ENCODE peak calls at places on chromosomes 12 and 14, in five cellular contexts. N is stimulated activated effector memory CD8-positive, alpha-beta T cell treated with anti-CD3 and anti-CD28 coated beads, Interleukin-12 subunit alpha, Interleukin-12 subunit beta, amount 100 ng/mL, for 72 hours; M is LoVo; J is activated CD4-positive, alpha-beta T cell treated with anti-CD3 and anti-CD28 coated beads, Interleukin-2, amount 10 ng/mL, durations not matched to agents 7 days and 5 days; I is NB4. K is an unnamed sample.

GRCh38 chr12:90026516-90026915 is 317.9 kb upstream of the ATP2B1 start:
- DNase-seq in N (no peak), M (no peak), J (no peak), I (no peak), K (no peak)

GRCh38 chr12:75974323-75975273 is 57.0 kb downstream of the PHLDA1 start:
- DNase-seq in N (no peak), M (no peak), J (no peak), I (peak), K (no peak)

GRCh38 chr14:96164861-96165490 is 39.7 kb upstream of the BDKRB2 start:
- DNase-seq in N (no peak), M (no peak), J (no peak), I (no peak), K (no peak)

GRCh38 chr14:104436047-104436531 is 143.5 kb upstream of the C14orf180 start:
- DNase-seq in N (no peak), M (no peak), J (no peak), I (no peak), K (no peak)

GRCh38 chr12:119957135-119957534 is 31.9 kb upstream of the BICDL1 start:
- DNase-seq in N (no peak), M (no peak), J (no peak), I (no peak), K (no peak)

GRCh38 chr12:113314121-113314529 is 20.8 kb downstream of the SLC8B1 start:
- DNase-seq in N (no peak), M (no peak), J (no peak), I (no peak), K (no peak)

GRCh38 chr14:22837059-22837749 is 819 bp downstream of the MMP14 start:
- DNase-seq in N (no peak), M (peak), J (no peak), I (peak), K (no peak)

GRCh38 chr14:68873379-68873778 is 80.5 kb upstream of the ZFP36L1 start:
- DNase-seq in N (no peak), M (no peak), J (no peak), I (no peak), K (peak)

GRCh38 chr14:92600318-92601053 is 86.9 kb downstream of the RIN3 start:
- DNase-seq in N (no peak), M (no peak), J (no peak), I (peak), K (peak)

GRCh38 chr12:123364532-123365140 is at the start of gene SBNO1:
- DNase-seq in N (peak), M (peak), J (peak), I (peak), K (peak)

GRCh38 chr12:91222746-91223145 is 40.1 kb upstream of the DCN start:
- DNase-seq in N (no peak), M (no peak), J (no peak), I (no peak), K (no peak)

GRCh38 chr14:71711131-71711530 is 221.1 kb upstream of the RGS6 start:
- DNase-seq in N (no peak), M (no peak), J (peak), I (no peak), K (no peak)

GRCh38 chr14:99716850-99717681 is 33.0 kb downstream of the CYP46A1 start:
- DNase-seq in N (no peak), M (no peak), J (no peak), I (no peak), K (no peak)

GRCh38 chr12:43338848-43339526 is 213.0 kb downstream of the ADAMTS20 start:
- DNase-seq in N (no peak), M (peak), J (no peak), I (peak), K (peak)

GRCh38 chr14:72613196-72613974 is 280.5 kb downstream of the DPF3 start:
- DNase-seq in N (no peak), M (no peak), J (no peak), I (peak), K (no peak)

GRCh38 chr14:65153101-65153500 is 50.8 kb upstream of the MAX start:
- DNase-seq in N (no peak), M (no peak), J (no peak), I (no peak), K (no peak)

GRCh38 chr14:92501891-92502351 is 11.7 kb upstream of the RIN3 start:
- DNase-seq in N (no peak), M (peak), J (no peak), I (no peak), K (no peak)

GRCh38 chr14:36086629-36087380 is 89.7 kb downstream of the PTCSC3 start:
- DNase-seq in N (no peak), M (no peak), J (no peak), I (no peak), K (no peak)

GRCh38 chr14:39015964-39016577 is 87.0 kb downstream of the SEC23A start:
- DNase-seq in N (no peak), M (no peak), J (no peak), I (no peak), K (no peak)

GRCh38 chr14:58565834-58566233 is 71.9 kb upstream of the DACT1 start:
- DNase-seq in N (no peak), M (no peak), J (no peak), I (no peak), K (no peak)

GRCh38 chr14:64541261-64541970 is 875 bp downstream of the HSPA2 start:
- DNase-seq in N (no peak), M (no peak), J (peak), I (no peak), K (no peak)

GRCh38 chr14:20031058-20031457 is 4.8 kb downstream of the OR4K13 start:
- DNase-seq in N (no peak), M (no peak), J (no peak), I (no peak), K (no peak)

GRCh38 chr12:57299514-57300016 is 48.6 kb upstream of the STAC3 start:
- DNase-seq in N (no peak), M (no peak), J (no peak), I (no peak), K (no peak)

GRCh38 chr12:114738460-114739184 is 54.6 kb upstream of the TBX3 start:
- DNase-seq in N (no peak), M (no peak), J (no peak), I (no peak), K (no peak)

GRCh38 chr12:38490941-38491340 is 174.4 kb downstream of the ALG10B start:
- DNase-seq in N (no peak), M (no peak), J (no peak), I (no peak), K (no peak)

GRCh38 chr12:70719672-70720420 is 82.6 kb upstream of the PTPRB start:
- DNase-seq in N (peak), M (peak), J (peak), I (peak), K (peak)

GRCh38 chr12:28415755-28416154 is 225.5 kb downstream of the CCDC91 start:
- DNase-seq in N (no peak), M (no peak), J (no peak), I (no peak), K (no peak)

K was measured in RWPE1.